ENCODE peak calls at places on chromosome 12, in seven cellular contexts. B, N, F, Y, T, R and P are unnamed samples.

GRCh38 chr12:102426599-102427541 is 53.5 kb downstream of the IGF1 start:
- DNase-seq in F (peak; percentile 5), Y (no peak), R (no peak), T (no peak), B (no peak), N (no peak), P (no peak)

GRCh38 chr12:4648099-4648498 is 752 bp downstream of the AKAP3 start:
- DNase-seq in T (no peak), F (peak; percentile 28), N (no peak), Y (no peak), B (no peak), R (no peak), P (no peak)

GRCh38 chr12:70948236-70948975 is 27.9 kb upstream of the PTPRR start:
- DNase-seq in Y (no peak), R (no peak), N (no peak), T (no peak), B (no peak), F (no peak), P (no peak)

GRCh38 chr12:125454786-125455450 is 389.7 kb downstream of the AACS start:
- DNase-seq in R (no peak), T (no peak), N (no peak), B (no peak), F (no peak), Y (no peak), P (no peak)

GRCh38 chr12:94798107-94798506 is 147.8 kb upstream of the TMCC3 start:
- DNase-seq in T (no peak), R (no peak), B (no peak), N (no peak), F (no peak), Y (no peak), P (no peak)

GRCh38 chr12:69056743-69057515 is 124.0 kb upstream of the CPM start:
- DNase-seq in B (no peak), N (no peak), R (no peak), T (peak; percentile 58), Y (no peak), F (no peak), P (no peak)

GRCh38 chr12:48197967-48198618 is 5.0 kb downstream of the OR10AD1 start:
- DNase-seq in F (peak; percentile 87), N (peak; percentile 95), B (peak; percentile 85), Y (peak; percentile 78), T (peak; percentile 83), R (peak; percentile 88), P (peak; percentile 84)

GRCh38 chr12:28086521-28086920 is 103.7 kb upstream of the CCDC91 start:
- DNase-seq in B (no peak), N (no peak), T (no peak), Y (no peak), F (no peak), R (no peak), P (peak; percentile 11)

GRCh38 chr12:62898568-62898967 is 36.4 kb downstream of the PPM1H start:
- DNase-seq in B (no peak), T (no peak), Y (no peak), N (no peak), F (peak; percentile 1), R (no peak), P (no peak)

GRCh38 chr12:115609356-115609755 is 668.1 kb downstream of the MED13L start:
- DNase-seq in F (no peak), N (no peak), B (no peak), Y (no peak), R (no peak), T (no peak), P (no peak)

GRCh38 chr12:67940780-67941243 is 48.4 kb upstream of the IFNG-AS1 start:
- DNase-seq in B (peak; percentile 63), R (peak; percentile 47), N (no peak), Y (no peak), T (peak; percentile 65), F (no peak), P (no peak)

GRCh38 chr12:55172686-55173085 is 46.5 kb downstream of the OR9K2 start:
- DNase-seq in B (no peak), F (no peak), T (no peak), R (no peak), Y (no peak), N (no peak), P (no peak)

GRCh38 chr12:26936559-26937442 is 980 bp downstream of the INTS13 start:
- DNase-seq in B (no peak), R (no peak), T (no peak), F (peak; percentile 34), Y (peak; percentile 4), N (no peak), P (no peak)

GRCh38 chr12:90027041-90027440 is 318.4 kb upstream of the ATP2B1 start:
- DNase-seq in N (no peak), R (no peak), T (no peak), B (no peak), F (no peak), Y (no peak), P (no peak)